ENCODE peak calls at places on chromosomes 16 and 17, in six cellular contexts. H, Q, N, F, L and W are unnamed samples.

GRCh38 chr17:918102-918740 is 61.4 kb downstream of the NXN start:
- DNase-seq in N (no peak), Q (no peak), H (peak), F (no peak), L (no peak), W (no peak)

GRCh38 chr16:77683845-77684526 is 38.3 kb upstream of the NUDT7 start:
- DNase-seq in Q (no peak), H (no peak), N (no peak), F (no peak), L (no peak), W (no peak)

GRCh38 chr16:56356276-56357241 is 68.8 kb downstream of the AMFR start:
- DNase-seq in L (peak), H (peak), N (peak), Q (peak), F (peak), W (peak)

GRCh38 chr16:4369006-4369766 is 2.5 kb upstream of the VASN start:
- DNase-seq in N (no peak), Q (no peak), L (no peak), H (no peak), F (no peak), W (no peak)

GRCh38 chr17:51046527-51047384 is 73.9 kb downstream of the SPAG9 start:
- DNase-seq in N (no peak), F (peak), L (peak), Q (peak), H (peak), W (peak)

GRCh38 chr16:81810894-81811538 is 31.9 kb downstream of the PLCG2 start:
- DNase-seq in Q (no peak), L (no peak), F (no peak), H (no peak), N (peak), W (no peak)

GRCh38 chr17:31318298-31319190 is 2.9 kb downstream of the EVI2A start:
- DNase-seq in H (peak), Q (peak), N (peak), L (no peak), F (peak), W (no peak)

GRCh38 chr16:27123795-27124194 is 57.1 kb downstream of the C16orf82 start:
- DNase-seq in L (no peak), Q (no peak), F (no peak), H (no peak), N (no peak), W (no peak)

GRCh38 chr16:3112058-3112880 is at the start of gene ZNF205:
- DNase-seq in H (peak), Q (peak), L (peak), N (peak), F (peak), W (no peak)

GRCh38 chr16:83110221-83110768 is 483.5 kb downstream of the CDH13 start:
- DNase-seq in F (no peak), H (no peak), N (peak), Q (no peak), L (no peak), W (no peak)

GRCh38 chr17:8006836-8007680 is 4.6 kb downstream of the GUCY2D start:
- DNase-seq in Q (no peak), F (no peak), N (no peak), H (no peak), L (no peak), W (no peak)

GRCh38 chr17:17356149-17356930 is 53.2 kb downstream of the NT5M start:
- DNase-seq in L (peak), F (peak), H (peak), Q (peak), N (peak), W (peak)

GRCh38 chr16:81374514-81374913 is 59.8 kb downstream of the GAN start:
- DNase-seq in L (no peak), H (peak), N (no peak), Q (no peak), F (no peak), W (no peak)

GRCh38 chr17:9473716-9474115 is 101.9 kb downstream of the STX8 start:
- DNase-seq in Q (peak), N (no peak), H (no peak), F (no peak), L (no peak), W (no peak)

GRCh38 chr16:64829678-64830077 is 292.2 kb downstream of the CDH11 start:
- DNase-seq in H (no peak), F (no peak), L (no peak), N (no peak), Q (no peak), W (no peak)

GRCh38 chr17:67246648-67247415 is 1.8 kb upstream of the HELZ start:
- DNase-seq in Q (peak), F (peak), L (no peak), N (peak), H (no peak), W (peak)

GRCh38 chr17:75626496-75627038 is 6.7 kb upstream of the SMIM5 start:
- DNase-seq in N (no peak), H (no peak), Q (no peak), L (peak), F (no peak), W (no peak)

GRCh38 chr16:67166035-67166882 is 1.7 kb downstream of the HSF4 start:
- DNase-seq in N (no peak), Q (no peak), F (peak), L (peak), H (no peak), W (no peak)

GRCh38 chr16:50438041-50438437 is 69.3 kb upstream of the BRD7 start:
- DNase-seq in Q (no peak), H (no peak), N (no peak), F (no peak), L (no peak), W (no peak)

GRCh38 chr17:44808156-44808555 is 21.9 kb downstream of the GJC1 start:
- DNase-seq in Q (no peak), N (no peak), F (no peak), L (no peak), H (no peak), W (no peak)

GRCh38 chr17:42817866-42818265 is 6.2 kb downstream of the BECN1 start:
- DNase-seq in N (no peak), F (no peak), L (no peak), H (no peak), Q (peak), W (no peak)

GRCh38 chr16:48972236-48972635 is 309.4 kb downstream of the CBLN1 start:
- DNase-seq in F (no peak), Q (no peak), N (no peak), L (no peak), H (no peak), W (no peak)

DNA sequence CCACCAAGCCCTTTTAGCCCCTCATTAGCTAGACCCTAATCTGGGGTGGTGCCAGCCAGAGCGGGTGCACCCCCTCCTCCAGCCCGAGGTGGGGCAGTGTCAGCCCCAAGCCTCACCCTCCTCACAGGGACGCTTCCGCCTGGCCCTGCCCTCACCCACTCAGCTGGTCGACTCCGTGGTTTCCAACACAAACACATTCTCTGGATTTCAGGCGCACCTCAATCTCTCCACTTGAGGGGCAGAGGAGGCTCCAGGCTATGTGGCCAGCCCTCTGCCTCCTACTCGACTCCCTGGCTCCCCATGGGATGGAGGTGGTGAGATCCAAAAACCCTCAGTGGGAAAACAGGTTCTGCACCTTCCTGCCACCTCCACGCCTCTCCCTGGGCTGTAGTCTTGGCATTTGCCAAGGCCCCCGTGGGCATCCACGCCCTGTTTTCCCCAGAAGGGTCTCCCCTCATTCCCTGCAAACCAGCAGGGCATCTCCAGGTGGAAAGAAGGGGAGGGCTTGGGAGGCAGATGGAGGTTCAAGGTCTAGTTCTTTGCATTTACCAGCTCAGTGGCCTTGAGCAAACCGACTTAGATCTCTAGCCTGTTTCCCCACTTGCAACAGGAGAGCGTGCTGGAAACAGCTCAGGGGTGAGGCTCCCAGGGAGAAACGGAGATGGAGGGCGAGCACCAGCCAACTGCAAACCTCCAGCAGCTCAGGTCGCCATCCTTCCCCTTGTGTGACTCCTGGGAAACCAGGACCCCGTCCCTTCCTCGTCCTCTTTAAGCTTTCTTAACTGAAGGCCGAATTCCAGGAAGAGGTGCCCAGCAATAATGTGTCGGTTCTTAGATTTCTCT is 1.7 kb downstream of the EMP2 start:
- DNase-seq in Q (no peak), H (peak), N (no peak), L (no peak), F (no peak), W (peak)
- TF ChIP-seq CTCF in Q (no peak), H (no peak), N (no peak), L (no peak), F (no peak), W (peak)

GRCh38 chr17:29758255-29758654 is 135.5 kb upstream of the CORO6 start:
- DNase-seq in H (no peak), N (peak), F (no peak), L (no peak), Q (no peak), W (no peak)
- H3K4me3 ChIP-seq in H (peak), N (peak), F (no peak), L (no peak), Q (no peak), W (no peak)

GRCh38 chr16:30526823-30527634 is 663 bp upstream of the ZNF768 start:
- DNase-seq in H (peak), N (peak), Q (peak), L (peak), F (peak), W (peak)

GRCh38 chr16:30525844-30526136 is 576 bp downstream of the ZNF768 start:
- DNase-seq in H (no peak), F (no peak), N (no peak), Q (no peak), L (no peak), W (no peak)

GRCh38 chr16:30528799-30529457 is 2.6 kb upstream of the ZNF768 start:
- DNase-seq in Q (no peak), L (no peak), F (no peak), H (no peak), N (no peak), W (no peak)

GRCh38 chr16:30526137-30526822 is at the start of gene ZNF768:
- DNase-seq in L (no peak), N (peak), H (no peak), F (peak), Q (peak), W (no peak)

DNA sequence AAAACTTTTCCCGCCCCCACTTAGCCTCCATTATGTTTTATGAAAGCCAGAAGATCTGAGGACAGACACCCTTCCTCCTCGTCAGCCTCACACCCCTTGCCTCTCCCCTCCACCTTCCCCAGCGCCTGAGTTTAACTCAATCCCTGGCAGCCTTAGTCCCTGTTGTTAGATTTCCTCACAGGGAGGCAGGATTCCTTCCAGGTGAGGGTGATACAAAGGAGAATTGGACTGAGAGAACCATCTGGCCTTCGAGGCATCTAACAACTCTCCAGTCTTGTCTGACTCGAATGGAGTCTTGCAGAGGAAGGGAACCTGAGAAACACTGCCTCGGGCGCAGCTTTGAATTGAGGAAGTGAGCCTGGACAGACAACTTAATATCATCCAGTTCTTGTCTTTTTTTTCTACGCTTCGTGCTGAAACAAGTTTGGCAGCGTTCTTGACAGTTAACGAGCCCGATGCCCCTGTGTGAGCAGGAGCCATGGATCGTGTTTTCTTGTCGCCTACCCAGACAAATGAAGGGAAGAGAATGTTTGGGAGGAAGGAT is 1.3 kb upstream of the ZNF768 start:
- DNase-seq in N (peak), H (no peak), L (no peak), F (no peak), Q (no peak), W (no peak)
- TF ChIP-seq CTCF in N (no peak), H (no peak), L (no peak), F (no peak), Q (no peak), W (no peak)

GRCh38 chr16:89602273-89602951 is 11.0 kb upstream of the DPEP1 start:
- DNase-seq in L (peak), N (no peak), H (peak), Q (peak), F (no peak), W (peak)

GRCh38 chr16:89601906-89602272 is 11.6 kb upstream of the DPEP1 start:
- DNase-seq in H (no peak), N (no peak), F (no peak), Q (no peak), L (no peak), W (no peak)

GRCh38 chr16:89604764-89605163 is 8.7 kb upstream of the DPEP1 start:
- DNase-seq in H (no peak), Q (no peak), L (peak), N (no peak), F (no peak), W (no peak)

GRCh38 chr16:89600956-89601355 is 12.5 kb upstream of the DPEP1 start:
- DNase-seq in Q (no peak), H (no peak), N (no peak), L (no peak), F (no peak), W (no peak)

GRCh38 chr16:89602952-89603590 is 10.4 kb upstream of the DPEP1 start:
- DNase-seq in L (no peak), N (no peak), Q (no peak), H (no peak), F (no peak), W (no peak)
- H3K4me3 ChIP-seq in L (peak), N (no peak), Q (no peak), H (no peak), F (no peak), W (no peak)